ENCODE peak calls at places on chromosomes 16 and 17, in nine cellular contexts. One of them, this sample, is unnamed.

GRCh38 chr17:78300962-78301820 is 58.7 kb downstream of the SOCS3 start:
- DNase-seq in mesendoderm: no peak
- DNase-seq in stimulated activated CD4-positive, alpha-beta T cell treated with anti-CD3 and anti-CD28 coated beads, TNF-alpha, amount 100 ng/mL, for 4 hours: no peak
- DNase-seq in cerebellum: no peak
- DNase-seq in A172: peak
- DNase-seq in GDM1: no peak
- DNase-seq in cardiac muscle cell: no peak
- DNase-seq in right lobe of liver: no peak
- DNase-seq in HEK293T: no peak
- DNase-seq in this sample: no peak

GRCh38 chr16:82047374-82047773 is 12.3 kb downstream of the HSD17B2 start:
- DNase-seq in A172: no peak
- DNase-seq in cerebellum: no peak
- DNase-seq in cardiac muscle cell: no peak
- DNase-seq in GDM1: no peak
- DNase-seq in right lobe of liver: no peak
- DNase-seq in stimulated activated CD4-positive, alpha-beta T cell treated with anti-CD3 and anti-CD28 coated beads, TNF-alpha, amount 100 ng/mL, for 4 hours: no peak
- DNase-seq in HEK293T: no peak
- DNase-seq in mesendoderm: no peak
- DNase-seq in this sample: no peak

GRCh38 chr17:3773966-3774365 is 27.0 kb downstream of the ITGAE start:
- DNase-seq in right lobe of liver: no peak
- DNase-seq in HEK293T: no peak
- DNase-seq in cerebellum: no peak
- DNase-seq in mesendoderm: no peak
- DNase-seq in cardiac muscle cell: no peak
- DNase-seq in stimulated activated CD4-positive, alpha-beta T cell treated with anti-CD3 and anti-CD28 coated beads, TNF-alpha, amount 100 ng/mL, for 4 hours: no peak
- DNase-seq in GDM1: no peak
- DNase-seq in A172: no peak
- DNase-seq in this sample: no peak

GRCh38 chr16:71436473-71436872 is 5.4 kb downstream of the TLE7 start:
- DNase-seq in cerebellum: no peak
- DNase-seq in stimulated activated CD4-positive, alpha-beta T cell treated with anti-CD3 and anti-CD28 coated beads, TNF-alpha, amount 100 ng/mL, for 4 hours: no peak
- DNase-seq in right lobe of liver: no peak
- DNase-seq in cardiac muscle cell: no peak
- DNase-seq in GDM1: no peak
- DNase-seq in A172: no peak
- DNase-seq in mesendoderm: no peak
- DNase-seq in HEK293T: no peak
- DNase-seq in this sample: no peak

GRCh38 chr17:31379796-31380195 is 11.7 kb upstream of the RAB11FIP4 start:
- DNase-seq in cerebellum: no peak
- DNase-seq in GDM1: no peak
- DNase-seq in HEK293T: no peak
- DNase-seq in A172: no peak
- DNase-seq in right lobe of liver: no peak
- DNase-seq in cardiac muscle cell: no peak
- DNase-seq in stimulated activated CD4-positive, alpha-beta T cell treated with anti-CD3 and anti-CD28 coated beads, TNF-alpha, amount 100 ng/mL, for 4 hours: no peak
- DNase-seq in mesendoderm: no peak
- DNase-seq in this sample: no peak

GRCh38 chr16:918741-919657 is 51.8 kb downstream of the LMF1 start:
- DNase-seq in A172: no peak
- DNase-seq in cerebellum: no peak
- DNase-seq in stimulated activated CD4-positive, alpha-beta T cell treated with anti-CD3 and anti-CD28 coated beads, TNF-alpha, amount 100 ng/mL, for 4 hours: no peak
- DNase-seq in GDM1: no peak
- DNase-seq in HEK293T: no peak
- DNase-seq in cardiac muscle cell: no peak
- DNase-seq in right lobe of liver: no peak
- DNase-seq in mesendoderm: no peak
- DNase-seq in this sample: no peak

GRCh38 chr16:77113835-77114234 is 77.2 kb upstream of the MON1B start:
- DNase-seq in stimulated activated CD4-positive, alpha-beta T cell treated with anti-CD3 and anti-CD28 coated beads, TNF-alpha, amount 100 ng/mL, for 4 hours: no peak
- DNase-seq in cerebellum: no peak
- DNase-seq in right lobe of liver: peak
- DNase-seq in cardiac muscle cell: peak
- DNase-seq in GDM1: no peak
- DNase-seq in mesendoderm: no peak
- DNase-seq in HEK293T: no peak
- DNase-seq in A172: no peak
- DNase-seq in this sample: no peak

GRCh38 chr16:24729967-24730815 is 740 bp downstream of the TNRC6A start:
- DNase-seq in GDM1: no peak
- DNase-seq in cerebellum: no peak
- DNase-seq in HEK293T: peak
- DNase-seq in right lobe of liver: peak
- DNase-seq in A172: peak
- DNase-seq in mesendoderm: peak
- DNase-seq in cardiac muscle cell: peak
- DNase-seq in stimulated activated CD4-positive, alpha-beta T cell treated with anti-CD3 and anti-CD28 coated beads, TNF-alpha, amount 100 ng/mL, for 4 hours: peak
- DNase-seq in this sample: peak